ENCODE peak calls at places on chromosomes 13 and 19, in nine cellular contexts. One of them, this sample, is unnamed.

GRCh38 chr13:51906581-51906980 is 44.8 kb downstream of the CCDC70 start:
- DNase-seq in transverse colon: peak; percentile 16
- DNase-seq in thoracic aorta: no peak
- DNase-seq in IMR-90: no peak
- DNase-seq in mucosa of descending colon: no peak
- DNase-seq in cardiac muscle cell: no peak
- DNase-seq in thyroid gland: peak; percentile 40
- DNase-seq in cardiac fibroblast: no peak
- DNase-seq in PC-9: peak; percentile 42
- DNase-seq in this sample: no peak

GRCh38 chr19:48945817-48946216 is 8.9 kb upstream of the BAX start:
- DNase-seq in transverse colon: no peak
- DNase-seq in thoracic aorta: no peak
- DNase-seq in IMR-90: no peak
- DNase-seq in mucosa of descending colon: no peak
- DNase-seq in cardiac muscle cell: no peak
- DNase-seq in thyroid gland: no peak
- DNase-seq in cardiac fibroblast: no peak
- DNase-seq in PC-9: no peak
- DNase-seq in this sample: no peak

GRCh38 chr19:27974082-27974513 is 1238.9 kb downstream of the UQCRFS1 start:
- DNase-seq in transverse colon: peak; percentile 9
- DNase-seq in thoracic aorta: no peak
- DNase-seq in IMR-90: no peak
- DNase-seq in mucosa of descending colon: no peak
- DNase-seq in cardiac muscle cell: peak; percentile 63
- DNase-seq in thyroid gland: no peak
- DNase-seq in cardiac fibroblast: peak; percentile 26
- DNase-seq in PC-9: no peak
- DNase-seq in this sample: peak; percentile 29

GRCh38 chr19:39582442-39582841 is 19.9 kb upstream of the LGALS13 start:
- DNase-seq in transverse colon: no peak
- DNase-seq in thoracic aorta: no peak
- DNase-seq in IMR-90: no peak
- DNase-seq in mucosa of descending colon: no peak
- DNase-seq in cardiac muscle cell: no peak
- DNase-seq in thyroid gland: no peak
- DNase-seq in cardiac fibroblast: no peak
- DNase-seq in PC-9: no peak
- DNase-seq in this sample: no peak

GRCh38 chr19:16185925-16186234 is 670 bp downstream of the FAM32A start:
- DNase-seq in transverse colon: no peak
- DNase-seq in thoracic aorta: no peak
- DNase-seq in IMR-90: no peak
- DNase-seq in mucosa of descending colon: no peak
- DNase-seq in cardiac muscle cell: peak; percentile 73
- DNase-seq in thyroid gland: no peak
- DNase-seq in cardiac fibroblast: no peak
- DNase-seq in PC-9: peak; percentile 28
- DNase-seq in this sample: no peak

GRCh38 chr13:38670627-38671026 is 16.2 kb upstream of the FREM2 start:
- DNase-seq in transverse colon: no peak
- DNase-seq in thoracic aorta: no peak
- DNase-seq in IMR-90: peak; percentile 2
- DNase-seq in mucosa of descending colon: no peak
- DNase-seq in cardiac muscle cell: no peak
- DNase-seq in thyroid gland: peak; percentile 28
- DNase-seq in cardiac fibroblast: peak; percentile 82
- DNase-seq in PC-9: no peak
- DNase-seq in this sample: peak; percentile 80

GRCh38 chr13:114226088-114226487 is 8.6 kb upstream of the CDC16 start:
- DNase-seq in transverse colon: no peak
- DNase-seq in thoracic aorta: no peak
- DNase-seq in IMR-90: no peak
- DNase-seq in mucosa of descending colon: no peak
- DNase-seq in cardiac muscle cell: no peak
- DNase-seq in thyroid gland: no peak
- DNase-seq in cardiac fibroblast: no peak
- DNase-seq in PC-9: no peak
- DNase-seq in this sample: no peak

GRCh38 chr19:52992109-52993004 is 21.4 kb upstream of the ERVV-1 start:
- DNase-seq in transverse colon: peak; percentile 37
- DNase-seq in thoracic aorta: no peak
- DNase-seq in IMR-90: no peak
- DNase-seq in mucosa of descending colon: peak; percentile 54
- DNase-seq in cardiac muscle cell: peak; percentile 13
- DNase-seq in thyroid gland: peak; percentile 13
- DNase-seq in cardiac fibroblast: peak; percentile 5
- DNase-seq in PC-9: no peak
- DNase-seq in this sample: peak; percentile 4

GRCh38 chr13:44452418-44452817 is 78.8 kb downstream of the SERP2 start:
- DNase-seq in transverse colon: no peak
- DNase-seq in thoracic aorta: no peak
- DNase-seq in IMR-90: no peak
- DNase-seq in mucosa of descending colon: no peak
- DNase-seq in cardiac muscle cell: no peak
- DNase-seq in thyroid gland: no peak
- DNase-seq in cardiac fibroblast: no peak
- DNase-seq in PC-9: no peak
- DNase-seq in this sample: no peak

GRCh38 chr13:50678464-50679162 is 164.9 kb downstream of the DLEU7 start:
- DNase-seq in transverse colon: no peak
- DNase-seq in thoracic aorta: no peak
- DNase-seq in IMR-90: peak; percentile 60
- DNase-seq in mucosa of descending colon: no peak
- DNase-seq in cardiac muscle cell: no peak
- DNase-seq in thyroid gland: no peak
- DNase-seq in cardiac fibroblast: peak; percentile 48
- DNase-seq in PC-9: peak; percentile 83
- DNase-seq in this sample: peak; percentile 55

GRCh38 chr13:98173431-98173921 is 3.6 kb downstream of the RNF113B start:
- DNase-seq in transverse colon: peak; percentile 15
- DNase-seq in thoracic aorta: no peak
- DNase-seq in IMR-90: peak; percentile 99
- DNase-seq in mucosa of descending colon: no peak
- DNase-seq in cardiac muscle cell: no peak
- DNase-seq in thyroid gland: peak; percentile 38
- DNase-seq in cardiac fibroblast: peak; percentile 91
- DNase-seq in PC-9: peak; percentile 77
- DNase-seq in this sample: peak; percentile 90

GRCh38 chr13:70339738-70340137 is 231.5 kb upstream of the KLHL1 start:
- DNase-seq in transverse colon: no peak
- DNase-seq in thoracic aorta: no peak
- DNase-seq in IMR-90: no peak
- DNase-seq in mucosa of descending colon: no peak
- DNase-seq in cardiac muscle cell: peak; percentile 34
- DNase-seq in thyroid gland: no peak
- DNase-seq in cardiac fibroblast: no peak
- DNase-seq in PC-9: no peak
- DNase-seq in this sample: no peak

GRCh38 chr13:94057618-94058017 is 421.9 kb downstream of the DCT start:
- DNase-seq in transverse colon: no peak
- DNase-seq in thoracic aorta: no peak
- DNase-seq in IMR-90: no peak
- DNase-seq in mucosa of descending colon: no peak
- DNase-seq in cardiac muscle cell: no peak
- DNase-seq in thyroid gland: no peak
- DNase-seq in cardiac fibroblast: no peak
- DNase-seq in PC-9: no peak
- DNase-seq in this sample: peak; percentile 38

DNA sequence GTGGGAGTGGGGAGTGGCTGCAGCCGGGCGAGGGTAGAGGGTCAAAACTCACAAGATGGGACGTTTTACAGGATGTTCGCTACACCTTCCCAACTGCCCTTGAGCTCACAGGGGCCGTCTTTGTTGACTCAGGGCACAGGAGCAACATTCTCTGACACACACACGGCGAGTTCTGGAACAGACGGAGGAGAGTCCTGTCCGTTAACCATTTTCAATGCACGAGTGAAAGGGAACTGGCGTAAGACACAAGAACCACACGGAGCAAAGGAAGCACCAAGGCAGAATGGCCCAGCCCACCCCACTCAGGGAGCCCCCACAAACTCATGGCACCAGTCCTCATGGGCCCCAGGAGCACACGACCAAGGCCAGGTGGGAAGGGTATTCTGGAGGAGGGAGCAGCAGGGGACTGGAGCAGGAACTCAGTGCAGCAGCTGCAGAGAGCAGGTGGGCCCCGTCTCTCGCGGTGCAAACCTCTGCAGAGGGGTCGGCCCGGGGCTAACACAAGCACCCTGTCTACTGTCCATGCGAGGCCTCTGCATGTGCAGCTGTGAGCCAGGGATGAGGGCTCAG is 37.9 kb upstream of the ISYNA1 start:
- DNase-seq in transverse colon: no peak
- DNase-seq in thoracic aorta: no peak
- DNase-seq in IMR-90: no peak
- DNase-seq in mucosa of descending colon: no peak
- DNase-seq in cardiac muscle cell: no peak
- DNase-seq in thyroid gland: no peak
- DNase-seq in cardiac fibroblast: no peak
- DNase-seq in PC-9: no peak
- DNase-seq in this sample: no peak
- H3K4me3 ChIP-seq in transverse colon: no peak overlapping the region
- H3K4me3 ChIP-seq in thoracic aorta: no peak overlapping the region
- H3K4me3 ChIP-seq in IMR-90: no peak overlapping the region
- H3K4me3 ChIP-seq in mucosa of descending colon: no peak overlapping the region
- H3K4me3 ChIP-seq in cardiac muscle cell: no peak overlapping the region
- H3K4me3 ChIP-seq in thyroid gland: no peak overlapping the region
- H3K4me3 ChIP-seq in cardiac fibroblast: no peak overlapping the region
- H3K4me3 ChIP-seq in PC-9: no peak overlapping the region
- H3K4me3 ChIP-seq in this sample: no peak overlapping the region

GRCh38 chr19:36688058-36688457 is 646 bp downstream of the ZNF567 start:
- DNase-seq in transverse colon: no peak
- DNase-seq in thoracic aorta: no peak
- DNase-seq in IMR-90: no peak
- DNase-seq in mucosa of descending colon: no peak
- DNase-seq in cardiac muscle cell: no peak
- DNase-seq in thyroid gland: no peak
- DNase-seq in cardiac fibroblast: no peak
- DNase-seq in PC-9: no peak
- DNase-seq in this sample: no peak

GRCh38 chr19:36686365-36687213 is 823 bp upstream of the ZNF567 start:
- DNase-seq in transverse colon: peak; percentile 14
- DNase-seq in thoracic aorta: no peak
- DNase-seq in IMR-90: peak; percentile 5
- DNase-seq in mucosa of descending colon: no peak
- DNase-seq in cardiac muscle cell: peak; percentile 10
- DNase-seq in thyroid gland: peak; percentile 38
- DNase-seq in cardiac fibroblast: peak; percentile 6
- DNase-seq in PC-9: no peak
- DNase-seq in this sample: peak; percentile 14

GRCh38 chr19:36685835-36686234 is 1.6 kb upstream of the ZNF567 start:
- DNase-seq in transverse colon: no peak
- DNase-seq in thoracic aorta: no peak
- DNase-seq in IMR-90: no peak
- DNase-seq in mucosa of descending colon: no peak
- DNase-seq in cardiac muscle cell: no peak
- DNase-seq in thyroid gland: no peak
- DNase-seq in cardiac fibroblast: no peak
- DNase-seq in PC-9: no peak
- DNase-seq in this sample: no peak

DNA sequence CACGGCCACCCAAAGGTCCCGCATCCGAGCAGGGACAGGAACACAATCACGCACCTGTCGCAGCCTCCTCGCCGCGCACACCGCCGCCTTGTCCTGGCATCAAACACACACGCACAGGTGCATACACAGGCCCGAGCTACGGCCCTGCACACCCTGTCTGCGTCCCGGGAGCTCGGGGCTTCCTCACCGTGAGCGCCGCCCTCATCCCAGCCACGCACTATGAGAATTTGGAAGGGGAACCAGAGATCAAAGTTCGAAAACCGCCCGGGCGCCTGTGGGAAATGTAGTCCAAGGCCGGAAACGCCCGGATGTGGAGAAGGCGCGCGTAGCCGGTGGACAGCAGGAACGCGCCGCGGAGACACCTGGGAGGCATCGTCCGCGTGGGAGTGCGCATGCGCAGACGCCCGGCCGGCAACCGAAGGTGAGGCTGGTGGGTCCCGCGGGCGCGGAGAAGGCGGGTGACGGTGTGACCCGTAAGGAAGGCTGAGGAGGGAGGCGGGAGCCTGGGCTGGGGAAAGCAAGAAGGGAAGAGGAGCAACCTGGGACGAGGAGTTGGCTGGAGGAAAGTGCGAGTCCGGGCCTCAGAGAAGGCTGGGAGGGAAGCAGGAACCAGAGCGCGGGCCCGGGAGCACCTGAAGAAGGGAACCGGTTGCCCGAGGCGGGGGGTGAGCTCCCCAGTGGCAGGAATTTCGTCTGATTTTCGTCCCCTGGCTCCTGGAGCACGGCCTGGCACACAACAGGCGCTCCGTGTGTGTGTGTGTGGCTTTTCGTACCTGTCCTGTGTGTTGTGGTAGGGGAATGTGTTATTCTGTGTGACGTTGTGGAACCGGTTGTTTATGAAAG is at the start of gene ZNF567:
- DNase-seq in transverse colon: peak; percentile 99
- DNase-seq in thoracic aorta: peak; percentile 93
- DNase-seq in IMR-90: peak; percentile 93
- DNase-seq in mucosa of descending colon: peak; percentile 98
- DNase-seq in cardiac muscle cell: peak; percentile 99
- DNase-seq in thyroid gland: peak; percentile 99
- DNase-seq in cardiac fibroblast: peak; percentile 96
- DNase-seq in PC-9: peak; percentile 89
- DNase-seq in this sample: peak; percentile 96
- TF ChIP-seq CTCF in transverse colon: no peak
- TF ChIP-seq CTCF in thoracic aorta: no peak
- TF ChIP-seq CTCF in IMR-90: no peak
- TF ChIP-seq CTCF in mucosa of descending colon: no peak
- TF ChIP-seq CTCF in cardiac muscle cell: no peak
- TF ChIP-seq CTCF in thyroid gland: no peak
- TF ChIP-seq CTCF in cardiac fibroblast: no peak
- TF ChIP-seq CTCF in PC-9: no peak
- TF ChIP-seq CTCF in this sample: no peak

GRCh38 chr13:99984463-99985242 is 3.1 kb downstream of the ZIC2 start:
- DNase-seq in transverse colon: no peak
- DNase-seq in thoracic aorta: no peak
- DNase-seq in IMR-90: no peak
- DNase-seq in mucosa of descending colon: no peak
- DNase-seq in cardiac muscle cell: no peak
- DNase-seq in thyroid gland: no peak
- DNase-seq in cardiac fibroblast: no peak
- DNase-seq in PC-9: no peak
- DNase-seq in this sample: no peak
- H3K4me3 ChIP-seq in transverse colon: no peak overlapping the region
- H3K4me3 ChIP-seq in thoracic aorta: no peak overlapping the region
- H3K4me3 ChIP-seq in IMR-90: no peak overlapping the region
- H3K4me3 ChIP-seq in mucosa of descending colon: no peak overlapping the region
- H3K4me3 ChIP-seq in cardiac muscle cell: no peak overlapping the region
- H3K4me3 ChIP-seq in thyroid gland: no peak overlapping the region
- H3K4me3 ChIP-seq in cardiac fibroblast: no peak overlapping the region
- H3K4me3 ChIP-seq in PC-9: peak overlapping the region; percentile 98
- H3K4me3 ChIP-seq in this sample: no peak overlapping the region

DNA sequence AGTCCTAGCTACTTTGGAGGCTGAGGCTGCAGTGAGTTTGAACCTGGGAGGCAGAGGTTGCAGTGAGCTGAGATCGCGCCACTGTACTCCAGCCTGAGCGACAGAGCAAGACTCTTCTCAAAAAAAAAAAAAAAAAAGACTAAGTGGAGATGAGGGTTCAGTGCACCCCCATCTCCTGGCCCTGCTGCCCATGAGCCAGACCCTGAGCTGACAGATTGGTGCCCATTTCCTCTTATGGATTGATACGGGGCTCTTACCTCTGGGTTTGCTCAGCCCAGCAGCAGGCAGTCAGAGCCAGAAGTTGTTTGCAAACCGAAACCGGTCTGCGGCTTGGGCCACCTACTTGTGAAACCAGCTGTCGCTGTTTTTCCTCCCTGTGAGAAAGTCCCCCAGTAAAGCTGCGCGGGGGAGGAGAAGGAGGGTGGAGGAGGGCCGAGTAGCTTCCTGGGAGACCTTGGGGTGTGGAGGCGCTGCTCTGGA is 36.9 kb downstream of the ARRDC2 start:
- DNase-seq in transverse colon: peak; percentile 86
- DNase-seq in thoracic aorta: no peak
- DNase-seq in IMR-90: peak; percentile 76
- DNase-seq in mucosa of descending colon: peak; percentile 92
- DNase-seq in cardiac muscle cell: no peak
- DNase-seq in thyroid gland: peak; percentile 77
- DNase-seq in cardiac fibroblast: peak; percentile 71
- DNase-seq in PC-9: peak; percentile 60
- DNase-seq in this sample: peak; percentile 66
- TF ChIP-seq CTCF in transverse colon: no peak
- TF ChIP-seq CTCF in thoracic aorta: no peak
- TF ChIP-seq CTCF in IMR-90: no peak
- TF ChIP-seq CTCF in mucosa of descending colon: no peak
- TF ChIP-seq CTCF in cardiac muscle cell: no peak
- TF ChIP-seq CTCF in thyroid gland: no peak
- TF ChIP-seq CTCF in cardiac fibroblast: no peak
- TF ChIP-seq CTCF in PC-9: no peak
- TF ChIP-seq CTCF in this sample: no peak

This sample was measured in fibroblast of pulmonary artery.